ENCODE peak calls at places on chromosomes 12 and 14, in seven cellular contexts. B, A, R, N, S, D and E are unnamed samples.

GRCh38 chr12:16530268-16530865 is 75.6 kb downstream of the LMO3 start:
- DNase-seq in D (no peak), A (no peak), S (no peak), N (no peak), R (no peak), B (no peak), E (no peak)

GRCh38 chr14:63011609-63012008 is 33.6 kb downstream of the KCNH5 start:
- DNase-seq in R (no peak), D (no peak), N (no peak), B (no peak), S (no peak), A (no peak), E (no peak)

GRCh38 chr12:23950011-23950774 is 723 bp upstream of the SOX5 start:
- DNase-seq in B (no peak), N (no peak), D (no peak), S (no peak), A (peak; percentile 59), R (no peak), E (peak; percentile 17)

GRCh38 chr12:121712462-121713256 is at the start of gene TMEM120B:
- DNase-seq in A (peak; percentile 93), R (peak; percentile 93), B (peak; percentile 95), D (peak; percentile 90), N (no peak), S (peak; percentile 64), E (peak; percentile 95)

GRCh38 chr14:100607611-100607956 is 20.4 kb upstream of the BEGAIN start:
- DNase-seq in R (no peak), D (no peak), A (peak; percentile 45), S (no peak), N (no peak), B (no peak), E (no peak)

GRCh38 chr12:49295087-49296001 is at the start of gene PRPH:
- DNase-seq in N (no peak), S (no peak), R (no peak), A (peak; percentile 59), B (peak; percentile 64), D (no peak), E (peak; percentile 58)

GRCh38 chr12:75720807-75721206 is 209.4 kb upstream of the KRR1 start:
- DNase-seq in S (no peak), D (peak; percentile 55), N (no peak), B (no peak), A (no peak), R (no peak), E (no peak)

GRCh38 chr14:39034481-39035296 is 68.3 kb downstream of the SEC23A start:
- DNase-seq in N (no peak), R (no peak), A (no peak), S (no peak), D (no peak), B (no peak), E (no peak)

DNA sequence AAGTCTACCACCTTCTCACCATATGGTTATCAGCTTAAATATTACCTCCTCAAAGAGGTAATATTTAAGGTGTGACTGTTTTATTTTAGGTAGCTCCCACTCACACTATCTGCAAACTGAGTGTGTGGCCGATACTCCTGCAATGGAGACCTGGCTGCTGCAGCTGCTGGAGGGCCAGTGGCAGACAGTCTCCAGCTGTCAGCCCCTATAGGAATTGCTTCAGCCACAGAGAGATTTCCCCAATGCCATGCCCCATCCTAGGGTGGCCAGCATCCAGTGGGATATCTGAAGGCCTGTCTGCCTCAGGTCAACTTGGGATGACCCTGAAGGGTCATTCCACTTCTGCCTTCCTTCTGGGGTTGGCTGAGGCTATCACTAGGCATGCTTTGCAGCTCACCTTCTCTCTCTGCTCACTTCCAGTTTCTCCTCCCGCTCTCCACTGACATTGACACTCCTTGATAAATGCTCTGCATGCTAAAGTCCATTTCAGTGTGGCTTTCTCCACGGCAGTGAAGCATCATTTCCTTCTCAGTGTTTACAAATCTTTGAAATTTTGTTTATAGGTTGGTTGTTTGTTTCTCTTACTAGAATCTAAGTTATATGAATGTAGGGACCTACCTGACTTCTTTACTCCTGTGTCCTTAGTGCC is 90.1 kb upstream of the USP44 start:
- DNase-seq in S (no peak), A (no peak), R (no peak), N (no peak), B (no peak), D (no peak), E (no peak)
- H3K4me3 ChIP-seq in S (no peak overlapping the region), A (no peak overlapping the region), R (no peak overlapping the region), N (no peak overlapping the region), B (no peak overlapping the region), D (no peak overlapping the region), E (no peak overlapping the region)

DNA sequence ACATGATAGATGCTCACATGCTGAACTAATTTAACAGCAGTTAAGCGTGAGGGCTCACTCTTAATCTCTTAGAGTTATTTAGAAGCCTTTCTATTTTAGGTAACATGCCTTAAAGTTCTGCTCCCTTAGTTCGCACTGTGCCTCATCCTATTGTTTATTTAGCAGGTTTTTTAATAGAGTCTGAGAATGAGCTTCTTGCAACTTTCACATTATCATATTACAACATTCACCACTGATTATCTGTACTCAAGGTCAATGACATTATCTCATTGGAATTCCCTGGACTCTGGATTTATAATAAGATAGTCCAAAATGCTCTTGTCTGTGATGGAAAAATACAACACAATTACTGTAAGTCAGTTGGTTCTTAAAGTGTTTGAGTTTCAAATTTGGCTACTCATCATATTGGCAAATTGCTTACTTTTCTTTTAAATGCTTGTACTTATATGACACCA is 183.6 kb upstream of the SLC38A2 start:
- DNase-seq in B (no peak), R (no peak), A (no peak), S (peak; percentile 58), D (no peak), N (no peak), E (no peak)
- H3K27ac ChIP-seq in B (peak overlapping the region; percentile 59), R (peak overlapping the region; percentile 43), A (peak overlapping the region; percentile 7), S (peak overlapping the region; percentile 73), D (peak overlapping the region; percentile 32), N (no peak overlapping the region), E (no peak overlapping the region)

GRCh38 chr14:102511538-102511937 is 2.0 kb upstream of the ANKRD9 start:
- DNase-seq in N (no peak), S (no peak), R (no peak), B (no peak), A (no peak), D (no peak), E (no peak)
- H3K4me1 ChIP-seq in N (peaks cover 15% of the 10 kb centered on the region), S (no peaks in the 10 kb centered on the region), R (peaks cover 19% of the 10 kb centered on the region), B (peaks cover 18% of the 10 kb centered on the region), A (peaks cover 8% of the 10 kb centered on the region), D (peaks cover 18% of the 10 kb centered on the region), E (no peaks in the 10 kb centered on the region)

GRCh38 chr14:22487401-22487800 is 101.6 kb downstream of the DAD1 start:
- DNase-seq in S (no peak), N (no peak), B (no peak), D (no peak), R (no peak), A (no peak), E (no peak)
- H3K4me3 ChIP-seq in S (no peak overlapping the region), N (no peak overlapping the region), B (no peak overlapping the region), D (no peak overlapping the region), R (no peak overlapping the region), A (no peak overlapping the region), E (no peak overlapping the region)

GRCh38 chr12:15231493-15231892 is 10.3 kb upstream of the RERG start:
- DNase-seq in B (no peak), A (no peak), N (no peak), D (no peak), R (no peak), S (no peak), E (no peak)
- H3K27ac ChIP-seq in B (no peak overlapping the region), A (no peak overlapping the region), N (no peak overlapping the region), D (no peak overlapping the region), R (no peak overlapping the region), S (no peak overlapping the region), E (no peak overlapping the region)

GRCh38 chr12:120196363-120196762 is 1.8 kb upstream of the GCN1 start:
- DNase-seq in R (no peak), N (no peak), A (no peak), S (no peak), D (no peak), B (no peak), E (no peak)

GRCh38 chr12:120190985-120191480 is 3.5 kb downstream of the GCN1 start:
- DNase-seq in R (no peak), A (no peak), B (no peak), N (no peak), D (no peak), S (peak; percentile 39), E (no peak)

GRCh38 chr12:120197542-120197887 is 3.0 kb upstream of the GCN1 start:
- DNase-seq in A (no peak), S (no peak), R (no peak), N (no peak), D (no peak), B (no peak), E (no peak)

GRCh38 chr12:120194226-120194533 is 335 bp downstream of the GCN1 start:
- DNase-seq in R (no peak), B (no peak), A (no peak), D (no peak), N (no peak), S (no peak), E (no peak)

GRCh38 chr12:120194534-120195395 is at the start of gene GCN1:
- DNase-seq in N (peak; percentile 62), D (peak; percentile 88), S (peak; percentile 72), R (peak; percentile 88), B (peak; percentile 94), A (peak; percentile 90), E (peak; percentile 94)
- H3K4me1 ChIP-seq in N (peaks cover 3% of the 10 kb centered on the region), D (peaks cover 57% of the 10 kb centered on the region), S (peaks cover 16% of the 10 kb centered on the region), R (peaks cover 68% of the 10 kb centered on the region), B (peaks cover 17% of the 10 kb centered on the region), A (peaks cover 32% of the 10 kb centered on the region), E (peaks cover 7% of the 10 kb centered on the region)